ENCODE peak calls at places on chromosomes 12 and 14, in seven cellular contexts. Q, E, B, A, X, W and F are unnamed samples.

GRCh38 chr12:92462049-92462448 is 240.7 kb upstream of the PLEKHG7 start:
- DNase-seq in W (no peak), A (no peak), B (no peak), E (no peak), X (no peak), Q (no peak), F (no peak)

GRCh38 chr12:57242329-57242690 is 8.7 kb downstream of the STAC3 start:
- DNase-seq in B (no peak), W (no peak), Q (no peak), A (peak; percentile 72), X (no peak), E (no peak), F (no peak)

GRCh38 chr14:91202234-91202974 is 42.1 kb downstream of the GPR68 start:
- DNase-seq in E (no peak), B (no peak), Q (no peak), X (peak; percentile 24), W (peak; percentile 78), A (peak; percentile 87), F (peak; percentile 47)

GRCh38 chr12:9651265-9651729 is 18.2 kb upstream of the CLEC2D start:
- DNase-seq in A (no peak), B (peak; percentile 59), X (no peak), Q (no peak), W (peak; percentile 90), E (peak; percentile 85), F (no peak)

GRCh38 chr12:122366685-122367475 is 55.6 kb downstream of the CLIP1 start:
- DNase-seq in X (peak; percentile 65), A (no peak), B (no peak), Q (no peak), E (peak; percentile 93), W (peak; percentile 93), F (peak; percentile 73)

GRCh38 chr14:71448431-71449315 is 483.6 kb upstream of the RGS6 start:
- DNase-seq in E (no peak), A (no peak), B (no peak), X (no peak), W (no peak), Q (no peak), F (no peak)

GRCh38 chr14:33936391-33936790 is 14.5 kb downstream of the EGLN3 start:
- DNase-seq in A (no peak), E (no peak), X (no peak), Q (no peak), W (no peak), B (no peak), F (no peak)

GRCh38 chr14:68686724-68687123 is 106.1 kb downstream of the ZFP36L1 start:
- DNase-seq in B (no peak), Q (no peak), W (no peak), X (no peak), E (no peak), A (no peak), F (no peak)

GRCh38 chr14:75885829-75886228 is 96.0 kb downstream of the TGFB3 start:
- DNase-seq in E (peak; percentile 72), B (no peak), A (no peak), W (peak; percentile 41), X (no peak), Q (no peak), F (no peak)

GRCh38 chr14:89279649-89280232 is 137.3 kb downstream of the FOXN3 start:
- DNase-seq in X (no peak), Q (no peak), B (no peak), W (no peak), E (no peak), A (no peak), F (no peak)

GRCh38 chr12:71045781-71046180 is 112.0 kb downstream of the TSPAN8 start:
- DNase-seq in A (no peak), W (no peak), B (no peak), X (no peak), E (no peak), Q (no peak), F (peak; percentile 28)